ENCODE peak calls at places on chromosomes 7 and 10, in six cellular contexts. One of them, this sample, is unnamed.

GRCh38 chr10:42953684-42954674 is 122.9 kb upstream of the RET start:
- DNase-seq in body of pancreas: no peak
- DNase-seq in SJSA1: peak; percentile 31
- DNase-seq in IMR-90: no peak
- DNase-seq in heart left ventricle: no peak
- DNase-seq in prostate gland: no peak
- DNase-seq in this sample: peak; percentile 30

GRCh38 chr10:110512461-110513187 is 14.9 kb downstream of the DUSP5 start:
- DNase-seq in body of pancreas: no peak
- DNase-seq in SJSA1: peak; percentile 84
- DNase-seq in IMR-90: peak; percentile 94
- DNase-seq in heart left ventricle: no peak
- DNase-seq in prostate gland: no peak
- DNase-seq in this sample: peak; percentile 32

GRCh38 chr7:16420649-16421332 is 547 bp downstream of the CRPPA start:
- DNase-seq in body of pancreas: peak; percentile 93
- DNase-seq in SJSA1: peak; percentile 88
- DNase-seq in IMR-90: peak; percentile 82
- DNase-seq in heart left ventricle: peak; percentile 93
- DNase-seq in prostate gland: peak; percentile 84
- DNase-seq in this sample: peak; percentile 90

GRCh38 chr10:17576768-17577167 is 40.4 kb downstream of the HACD1 start:
- DNase-seq in body of pancreas: no peak
- DNase-seq in SJSA1: no peak
- DNase-seq in IMR-90: no peak
- DNase-seq in heart left ventricle: no peak
- DNase-seq in prostate gland: no peak
- DNase-seq in this sample: no peak

GRCh38 chr10:32210306-32211045 is 136.5 kb downstream of the EPC1 start:
- DNase-seq in body of pancreas: peak; percentile 24
- DNase-seq in SJSA1: peak; percentile 46
- DNase-seq in IMR-90: peak; percentile 59
- DNase-seq in heart left ventricle: no peak
- DNase-seq in prostate gland: no peak
- DNase-seq in this sample: peak; percentile 66

GRCh38 chr7:142948603-142949002 is 9.3 kb downstream of the LLCFC1 start:
- DNase-seq in body of pancreas: no peak
- DNase-seq in SJSA1: no peak
- DNase-seq in IMR-90: no peak
- DNase-seq in heart left ventricle: no peak
- DNase-seq in prostate gland: no peak
- DNase-seq in this sample: no peak

GRCh38 chr10:35339946-35340345 is 3.6 kb downstream of the CCNY start:
- DNase-seq in body of pancreas: no peak
- DNase-seq in SJSA1: no peak
- DNase-seq in IMR-90: peak; percentile 39
- DNase-seq in heart left ventricle: no peak
- DNase-seq in prostate gland: no peak
- DNase-seq in this sample: no peak

GRCh38 chr10:111316607-111317006 is 239.8 kb downstream of the ADRA2A start:
- DNase-seq in body of pancreas: no peak
- DNase-seq in SJSA1: no peak
- DNase-seq in IMR-90: no peak
- DNase-seq in heart left ventricle: no peak
- DNase-seq in prostate gland: no peak
- DNase-seq in this sample: no peak

GRCh38 chr10:103852856-103853255 is 2.5 kb downstream of the SH3PXD2A start:
- DNase-seq in body of pancreas: no peak
- DNase-seq in SJSA1: no peak
- DNase-seq in IMR-90: peak; percentile 31
- DNase-seq in heart left ventricle: peak; percentile 50
- DNase-seq in prostate gland: no peak
- DNase-seq in this sample: no peak

GRCh38 chr7:128763541-128763940 is 12.1 kb downstream of the OPN1SW start:
- DNase-seq in body of pancreas: no peak
- DNase-seq in SJSA1: no peak
- DNase-seq in IMR-90: no peak
- DNase-seq in heart left ventricle: no peak
- DNase-seq in prostate gland: no peak
- DNase-seq in this sample: no peak

GRCh38 chr10:117736655-117737054 is 194.1 kb downstream of the EMX2 start:
- DNase-seq in body of pancreas: no peak
- DNase-seq in SJSA1: peak; percentile 87
- DNase-seq in IMR-90: no peak
- DNase-seq in heart left ventricle: no peak
- DNase-seq in prostate gland: no peak
- DNase-seq in this sample: no peak

GRCh38 chr10:8047452-8048280 is 6.8 kb upstream of the GATA3 start:
- DNase-seq in body of pancreas: no peak
- DNase-seq in SJSA1: no peak
- DNase-seq in IMR-90: no peak
- DNase-seq in heart left ventricle: no peak
- DNase-seq in prostate gland: no peak
- DNase-seq in this sample: no peak

GRCh38 chr7:157487046-157487770 is 150.4 kb downstream of the DNAJB6 start:
- DNase-seq in body of pancreas: no peak
- DNase-seq in SJSA1: peak; percentile 42
- DNase-seq in IMR-90: no peak
- DNase-seq in heart left ventricle: no peak
- DNase-seq in prostate gland: no peak
- DNase-seq in this sample: no peak

GRCh38 chr10:63352976-63353375 is 112.8 kb downstream of the JMJD1C start:
- DNase-seq in body of pancreas: no peak
- DNase-seq in SJSA1: no peak
- DNase-seq in IMR-90: no peak
- DNase-seq in heart left ventricle: no peak
- DNase-seq in prostate gland: no peak
- DNase-seq in this sample: no peak

GRCh38 chr10:24519950-24520349 is 203.7 kb downstream of the ARHGAP21 start:
- DNase-seq in body of pancreas: no peak
- DNase-seq in SJSA1: no peak
- DNase-seq in IMR-90: peak; percentile 5
- DNase-seq in heart left ventricle: no peak
- DNase-seq in prostate gland: no peak
- DNase-seq in this sample: no peak

GRCh38 chr10:58796834-58797233 is 284.2 kb downstream of the BICC1 start:
- DNase-seq in body of pancreas: no peak
- DNase-seq in SJSA1: no peak
- DNase-seq in IMR-90: peak; percentile 12
- DNase-seq in heart left ventricle: no peak
- DNase-seq in prostate gland: no peak
- DNase-seq in this sample: no peak

GRCh38 chr7:152502813-152503790 is 67.3 kb upstream of the KMT2C start:
- DNase-seq in body of pancreas: no peak
- DNase-seq in SJSA1: no peak
- DNase-seq in IMR-90: no peak
- DNase-seq in heart left ventricle: no peak
- DNase-seq in prostate gland: no peak
- DNase-seq in this sample: no peak

GRCh38 chr7:116417593-116418345 is 81.8 kb upstream of the CAV2 start:
- DNase-seq in body of pancreas: no peak
- DNase-seq in SJSA1: no peak
- DNase-seq in IMR-90: peak; percentile 44
- DNase-seq in heart left ventricle: no peak
- DNase-seq in prostate gland: no peak
- DNase-seq in this sample: no peak

GRCh38 chr7:85237721-85238120 is 50.9 kb upstream of the SEMA3D start:
- DNase-seq in body of pancreas: no peak
- DNase-seq in SJSA1: no peak
- DNase-seq in IMR-90: peak; percentile 91
- DNase-seq in heart left ventricle: no peak
- DNase-seq in prostate gland: no peak
- DNase-seq in this sample: no peak

GRCh38 chr10:19917756-19918478 is 101.7 kb downstream of the PLXDC2 start:
- DNase-seq in body of pancreas: no peak
- DNase-seq in SJSA1: no peak
- DNase-seq in IMR-90: no peak
- DNase-seq in heart left ventricle: no peak
- DNase-seq in prostate gland: no peak
- DNase-seq in this sample: no peak

GRCh38 chr10:74868392-74868791 is 42.0 kb downstream of the KAT6B start:
- DNase-seq in body of pancreas: no peak
- DNase-seq in SJSA1: no peak
- DNase-seq in IMR-90: no peak
- DNase-seq in heart left ventricle: no peak
- DNase-seq in prostate gland: no peak
- DNase-seq in this sample: no peak

GRCh38 chr7:39083781-39084180 is 106.1 kb downstream of the POU6F2 start:
- DNase-seq in body of pancreas: no peak
- DNase-seq in SJSA1: no peak
- DNase-seq in IMR-90: no peak
- DNase-seq in heart left ventricle: no peak
- DNase-seq in prostate gland: no peak
- DNase-seq in this sample: no peak

GRCh38 chr7:42691030-42691639 is 220.7 kb downstream of the C7orf25 start:
- DNase-seq in body of pancreas: no peak
- DNase-seq in SJSA1: no peak
- DNase-seq in IMR-90: peak; percentile 39
- DNase-seq in heart left ventricle: no peak
- DNase-seq in prostate gland: peak; percentile 21
- DNase-seq in this sample: peak; percentile 30

GRCh38 chr10:133080683-133081040 is 7.1 kb upstream of the ADGRA1 start:
- DNase-seq in body of pancreas: no peak
- DNase-seq in SJSA1: no peak
- DNase-seq in IMR-90: no peak
- DNase-seq in heart left ventricle: no peak
- DNase-seq in prostate gland: no peak
- DNase-seq in this sample: no peak

GRCh38 chr10:26721561-26721960 is 24.1 kb downstream of the PDSS1 start:
- DNase-seq in body of pancreas: no peak
- DNase-seq in SJSA1: no peak
- DNase-seq in IMR-90: no peak
- DNase-seq in heart left ventricle: no peak
- DNase-seq in prostate gland: no peak
- DNase-seq in this sample: no peak

GRCh38 chr7:107446988-107447387 is 22.9 kb upstream of the GPR22 start:
- DNase-seq in body of pancreas: no peak
- DNase-seq in SJSA1: no peak
- DNase-seq in IMR-90: peak; percentile 51
- DNase-seq in heart left ventricle: no peak
- DNase-seq in prostate gland: no peak
- DNase-seq in this sample: no peak

DNA sequence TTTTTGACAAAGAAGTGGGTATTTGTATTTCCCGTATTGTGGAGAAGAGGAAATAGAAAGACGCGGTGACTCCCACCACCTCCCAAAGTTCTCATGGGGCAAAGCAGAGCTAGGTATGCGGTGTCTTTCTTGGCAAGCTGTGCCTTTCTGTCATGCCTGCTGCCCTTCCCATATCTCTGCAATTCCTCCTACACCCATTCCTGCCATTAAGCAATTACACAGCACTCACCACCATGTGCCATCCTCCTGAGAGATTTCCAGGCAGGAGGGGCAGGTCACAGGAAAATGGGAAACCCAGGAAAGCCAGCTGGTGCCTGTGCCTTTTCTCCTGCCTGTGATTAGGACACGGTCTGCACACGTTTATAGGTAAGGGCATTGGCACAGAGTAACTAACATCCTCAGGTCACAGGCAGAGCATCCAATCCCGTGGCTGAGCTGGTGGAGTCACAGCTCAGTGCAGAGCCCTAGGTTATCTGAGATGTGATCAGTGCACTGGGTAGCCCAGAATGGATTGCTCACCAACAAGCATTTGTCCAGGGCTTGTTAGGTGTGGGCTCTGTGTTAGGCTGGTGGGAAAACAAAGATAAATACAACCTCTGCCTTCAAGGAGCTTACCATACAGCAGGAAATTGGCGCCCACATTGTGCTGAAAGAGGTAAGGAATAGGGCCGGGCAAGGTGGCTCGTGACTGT is 9.4 kb upstream of the CRTAC1 start:
- DNase-seq in body of pancreas: no peak
- DNase-seq in SJSA1: no peak
- DNase-seq in IMR-90: no peak
- DNase-seq in heart left ventricle: no peak
- DNase-seq in prostate gland: no peak
- DNase-seq in this sample: no peak
- H3K27me3 ChIP-seq in body of pancreas: no peaks in the 10 kb centered on the region
- H3K27me3 ChIP-seq in SJSA1: peaks cover 48% of the 10 kb centered on the region
- H3K27me3 ChIP-seq in IMR-90: peaks cover 38% of the 10 kb centered on the region
- H3K27me3 ChIP-seq in heart left ventricle: no peaks in the 10 kb centered on the region
- H3K27me3 ChIP-seq in prostate gland: no peaks in the 10 kb centered on the region
- H3K27me3 ChIP-seq in this sample: no peaks in the 10 kb centered on the region

GRCh38 chr7:155457544-155458316 is at the start of gene EN2:
- DNase-seq in body of pancreas: no peak
- DNase-seq in SJSA1: no peak
- DNase-seq in IMR-90: no peak
- DNase-seq in heart left ventricle: no peak
- DNase-seq in prostate gland: no peak
- DNase-seq in this sample: peak; percentile 50
- H3K4me3 ChIP-seq in body of pancreas: peak within 1 kb of the TSS; percentile 1
- H3K4me3 ChIP-seq in SJSA1: no peak within 1 kb of the TSS
- H3K4me3 ChIP-seq in IMR-90: peak within 1 kb of the TSS; percentile 34
- H3K4me3 ChIP-seq in heart left ventricle: peak within 1 kb of the TSS; percentile 54
- H3K4me3 ChIP-seq in prostate gland: peak within 1 kb of the TSS; percentile 21
- H3K4me3 ChIP-seq in this sample: peak within 1 kb of the TSS; percentile 89

GRCh38 chr10:92615515-92615914 is 22.6 kb downstream of the KIF11 start:
- DNase-seq in body of pancreas: no peak
- DNase-seq in SJSA1: no peak
- DNase-seq in IMR-90: no peak
- DNase-seq in heart left ventricle: no peak
- DNase-seq in prostate gland: no peak
- DNase-seq in this sample: no peak
- H3K36me3 ChIP-seq in body of pancreas: no peaks in the 10 kb centered on the region
- H3K36me3 ChIP-seq in SJSA1: peaks cover 83% of the 10 kb centered on the region
- H3K36me3 ChIP-seq in IMR-90: no peaks in the 10 kb centered on the region
- H3K36me3 ChIP-seq in heart left ventricle: no peaks in the 10 kb centered on the region
- H3K36me3 ChIP-seq in prostate gland: no peaks in the 10 kb centered on the region
- H3K36me3 ChIP-seq in this sample: peaks cover 1% of the 10 kb centered on the region

GRCh38 chr10:639751-640672 is 49.5 kb downstream of the DIP2C start:
- DNase-seq in body of pancreas: peak; percentile 11
- DNase-seq in SJSA1: no peak
- DNase-seq in IMR-90: no peak
- DNase-seq in heart left ventricle: no peak
- DNase-seq in prostate gland: no peak
- DNase-seq in this sample: peak; percentile 33
- H3K27me3 ChIP-seq in body of pancreas: no peaks in the 10 kb centered on the region
- H3K27me3 ChIP-seq in SJSA1: no peaks in the 10 kb centered on the region
- H3K27me3 ChIP-seq in IMR-90: no peaks in the 10 kb centered on the region
- H3K27me3 ChIP-seq in heart left ventricle: no peaks in the 10 kb centered on the region
- H3K27me3 ChIP-seq in prostate gland: no peaks in the 10 kb centered on the region
- H3K27me3 ChIP-seq in this sample: no peaks in the 10 kb centered on the region